ENCODE peak calls at places on chromosome 2, in seven cellular contexts. C, S, A, W, V, X and F are unnamed samples.

GRCh38 chr2:16183345-16183744 is 243.0 kb downstream of the MYCN start:
- DNase-seq in C (no peak), S (no peak), A (no peak), W (no peak), V (no peak), X (no peak), F (no peak)

GRCh38 chr2:168804214-168804613 is 1.8 kb downstream of the NOSTRIN start:
- DNase-seq in C (no peak), S (no peak), A (peak), W (no peak), V (no peak), X (no peak), F (no peak)

GRCh38 chr2:157857881-157858280 is 18.2 kb downstream of the ACVR1 start:
- DNase-seq in C (no peak), S (no peak), A (no peak), W (no peak), V (no peak), X (no peak), F (no peak)

GRCh38 chr2:61179701-61180639 is 18.0 kb downstream of the C2orf74 start:
- DNase-seq in C (no peak), S (no peak), A (peak), W (no peak), V (peak), X (peak), F (no peak)

GRCh38 chr2:239436076-239436475 is 35.3 kb upstream of the HDAC4 start:
- DNase-seq in C (no peak), S (no peak), A (no peak), W (no peak), V (no peak), X (no peak), F (no peak)

GRCh38 chr2:95303191-95303914 is 6.2 kb downstream of the KCNIP3 start:
- DNase-seq in C (no peak), S (no peak), A (no peak), W (no peak), V (no peak), X (no peak), F (no peak)

GRCh38 chr2:106581755-106582430 is 94.7 kb downstream of the CD8B2 start:
- DNase-seq in C (peak), S (peak), A (peak), W (peak), V (peak), X (peak), F (peak)

GRCh38 chr2:211354481-211354880 is 798.1 kb downstream of the CPS1 start:
- DNase-seq in C (no peak), S (no peak), A (no peak), W (no peak), V (no peak), X (no peak), F (no peak)

GRCh38 chr2:177724398-177725287 is 332.1 kb downstream of the AGPS start:
- DNase-seq in C (peak), S (no peak), A (peak), W (peak), V (peak), X (peak), F (peak)

GRCh38 chr2:234139755-234140154 is 89.3 kb downstream of the SPP2 start:
- DNase-seq in C (no peak), S (no peak), A (no peak), W (no peak), V (no peak), X (no peak), F (no peak)

GRCh38 chr2:109207201-109207600 is 78.2 kb downstream of the SH3RF3 start:
- DNase-seq in C (no peak), S (no peak), A (no peak), W (no peak), V (no peak), X (no peak), F (no peak)

GRCh38 chr2:109208951-109209335 is 79.9 kb downstream of the SH3RF3 start:
- DNase-seq in C (no peak), S (no peak), A (no peak), W (no peak), V (no peak), X (no peak), F (no peak)

GRCh38 chr2:109209941-109210340 is 80.9 kb downstream of the SH3RF3 start:
- DNase-seq in C (no peak), S (no peak), A (no peak), W (no peak), V (no peak), X (no peak), F (no peak)

GRCh38 chr2:109209412-109209811 is 80.4 kb downstream of the SH3RF3 start:
- DNase-seq in C (no peak), S (no peak), A (no peak), W (peak), V (peak), X (no peak), F (no peak)

DNA sequence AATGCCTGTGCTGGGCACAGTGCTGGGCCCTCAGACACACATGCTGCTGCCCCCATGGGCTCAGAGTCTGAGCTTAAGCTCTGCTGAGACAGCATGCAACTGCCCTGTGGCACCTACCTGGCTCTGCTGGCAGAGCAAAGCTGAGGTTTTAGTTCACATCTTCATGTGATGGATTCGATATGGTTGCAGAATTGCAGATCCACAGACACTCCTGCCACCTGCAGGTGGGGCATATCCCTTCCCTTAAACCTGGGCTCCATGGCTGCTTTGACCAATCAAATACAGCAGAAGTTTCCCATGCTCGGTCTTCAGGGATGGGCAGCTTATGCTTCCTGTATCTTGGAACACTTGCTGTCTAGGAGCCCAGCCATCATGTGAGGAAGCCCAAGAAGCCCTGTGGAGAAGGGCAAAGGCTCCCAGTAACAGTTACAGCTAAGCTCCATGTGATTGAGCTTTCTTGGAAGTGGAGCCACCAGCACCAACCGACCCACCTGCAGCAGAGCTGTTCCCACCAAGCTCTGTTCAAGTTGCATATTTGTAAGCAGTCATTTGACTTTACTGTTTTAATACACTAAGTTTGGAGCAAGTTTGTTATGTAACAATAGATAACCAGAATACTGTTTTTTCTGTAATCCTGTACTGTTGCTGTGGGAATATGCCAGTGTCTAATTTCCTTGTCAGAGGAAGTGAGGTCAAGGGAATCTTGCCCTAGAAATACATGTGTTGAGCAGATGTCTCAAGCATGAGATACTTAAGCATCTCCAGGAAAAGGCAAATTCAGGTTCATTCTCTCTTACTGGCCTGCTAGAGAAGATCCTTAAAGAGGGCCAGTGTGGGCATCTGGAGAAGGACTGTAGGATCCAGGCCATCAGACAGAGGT is 79.3 kb downstream of the SH3RF3 start:
- DNase-seq in C (no peak), S (no peak), A (no peak), W (no peak), V (peak), X (no peak), F (no peak)
- TF ChIP-seq CTCF in C (no peak), S (no peak), A (no peak), W (no peak), V (no peak), X (no peak), F (no peak)

DNA sequence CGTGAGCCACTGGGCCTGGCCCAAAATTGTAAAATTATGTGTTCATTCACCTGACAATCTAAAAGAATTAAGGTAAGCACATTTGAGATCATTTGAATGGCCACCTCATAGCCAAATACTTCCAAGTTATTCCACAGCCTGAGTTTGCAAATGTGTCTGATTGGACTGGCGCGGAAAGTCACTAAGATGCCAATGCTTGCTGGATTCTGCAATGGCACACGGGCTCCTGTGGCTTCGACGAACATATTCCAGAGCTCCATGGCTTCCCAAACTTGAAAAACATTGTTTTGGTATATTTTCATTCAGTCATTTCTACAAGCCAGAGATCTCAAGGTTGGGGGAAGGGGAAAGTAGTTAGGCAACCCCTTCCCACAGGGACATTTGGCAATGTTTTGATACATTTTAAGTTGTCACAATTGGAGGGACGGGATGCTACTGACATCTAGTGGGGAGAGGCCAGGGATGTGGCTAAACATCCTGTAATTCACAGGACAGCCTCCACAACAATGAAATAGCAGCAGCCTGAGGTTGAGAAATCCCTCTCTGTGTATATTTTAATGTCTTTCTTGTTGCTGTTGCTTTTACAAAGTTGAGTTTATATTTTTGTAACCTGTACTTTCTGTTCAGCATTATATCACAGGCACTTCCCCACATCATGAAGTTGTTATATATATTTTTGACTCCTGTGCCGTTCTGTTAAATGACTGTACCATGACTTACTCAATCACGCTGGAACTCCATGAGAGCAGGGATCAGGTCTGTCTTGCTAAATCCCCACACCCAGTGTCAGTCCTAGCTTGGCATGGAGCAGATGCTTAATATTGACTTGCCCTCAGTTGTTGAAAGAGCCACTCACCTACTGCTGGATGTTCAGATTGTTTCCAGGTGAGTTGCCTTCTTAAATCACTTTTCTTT is 56.9 kb downstream of the COL4A4 start:
- DNase-seq in C (peak), S (no peak), A (no peak), W (peak), V (peak), X (peak), F (peak)
- TF ChIP-seq CTCF in C (peak), S (peak), A (peak), W (peak), V (peak), X (peak), F (peak)

GRCh38 chr2:9285921-9286320 is 79.3 kb downstream of the ASAP2 start:
- DNase-seq in C (no peak), S (no peak), A (no peak), W (no peak), V (no peak), X (no peak), F (no peak)

GRCh38 chr2:9285385-9285784 is 78.8 kb downstream of the ASAP2 start:
- DNase-seq in C (no peak), S (no peak), A (no peak), W (no peak), V (no peak), X (no peak), F (no peak)

GRCh38 chr2:9282713-9283112 is 76.1 kb downstream of the ASAP2 start:
- DNase-seq in C (no peak), S (no peak), A (no peak), W (no peak), V (no peak), X (no peak), F (no peak)

GRCh38 chr2:9286553-9287399 is 80.2 kb downstream of the ASAP2 start:
- DNase-seq in C (no peak), S (no peak), A (no peak), W (no peak), V (no peak), X (no peak), F (no peak)

GRCh38 chr2:9284521-9285297 is 78.1 kb downstream of the ASAP2 start:
- DNase-seq in C (no peak), S (no peak), A (no peak), W (no peak), V (no peak), X (no peak), F (no peak)
- TF ChIP-seq CTCF in C (no peak), S (no peak), A (no peak), W (no peak), V (no peak), X (no peak), F (no peak)

GRCh38 chr2:68466361-68466777 is 725 bp downstream of the FBXO48 start:
- DNase-seq in C (peak), S (no peak), A (no peak), W (no peak), V (no peak), X (peak), F (no peak)
- TF ChIP-seq CTCF in C (peak), S (peak), A (peak), W (peak), V (no peak), X (peak), F (no peak)

GRCh38 chr2:154403242-154403790 is 295.2 kb upstream of the KCNJ3 start:
- DNase-seq in C (no peak), S (no peak), A (no peak), W (no peak), V (no peak), X (no peak), F (no peak)

GRCh38 chr2:154400891-154401290 is 297.6 kb upstream of the KCNJ3 start:
- DNase-seq in C (no peak), S (no peak), A (no peak), W (no peak), V (no peak), X (no peak), F (no peak)

DNA sequence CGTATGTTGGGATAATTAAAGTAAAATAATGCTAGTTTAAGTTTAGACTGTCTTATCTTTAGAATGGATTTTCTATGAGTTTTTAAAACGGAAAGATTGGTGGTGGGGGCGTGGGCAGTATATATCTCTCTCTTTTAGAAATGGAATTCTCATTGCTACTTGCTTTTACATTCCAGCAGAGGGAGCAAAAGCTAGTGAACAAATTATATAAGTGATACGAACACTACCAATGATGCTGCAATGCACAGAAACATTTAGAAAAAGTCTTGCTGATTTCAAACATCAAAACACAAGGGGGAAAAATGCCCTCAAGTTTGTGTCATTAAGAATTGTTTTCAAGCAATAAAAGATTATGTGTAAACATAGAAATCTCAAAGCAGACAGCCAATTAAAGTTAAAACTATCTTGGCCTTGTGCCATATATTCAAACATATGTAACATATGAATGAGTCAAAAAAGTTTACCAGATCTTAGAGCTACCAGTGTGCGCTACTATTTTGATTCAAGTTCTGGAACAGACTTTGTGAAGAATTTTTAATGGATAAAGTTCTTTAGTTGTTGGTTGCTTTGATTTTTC is 296.3 kb upstream of the KCNJ3 start:
- DNase-seq in C (no peak), S (no peak), A (no peak), W (peak), V (no peak), X (peak), F (no peak)
- TF ChIP-seq CTCF in C (no peak), S (no peak), A (peak), W (peak), V (no peak), X (peak), F (peak)